ENCODE peak calls at places on chromosomes 2 and 18, in nine cellular contexts. N is DMS153; G is activated CD4-positive, alpha-beta T cell treated with anti-CD3 and anti-CD28 coated beads for 48 hours; B is A549; A is activated T-helper 9 cell treated with anti-CD3 and anti-CD28 coated beads, Interleukin-2, amount 50 U/mL, for 16 hours; I is naive thymus-derived CD4-positive, alpha-beta T cell; V is GM12865; P is left ventricle myocardium superior; W is left cardiac atrium. J is an unnamed sample.

GRCh38 chr2:240791821-240792657 is 28.0 kb downstream of the KIF1A start:
- DNase-seq in N (no peak), G (no peak), B (no peak), A (no peak), I (no peak), V (no peak), P (peak), W (peak), J (no peak)

GRCh38 chr2:177633111-177633510 is 240.5 kb downstream of the AGPS start:
- DNase-seq in N (peak), G (no peak), B (no peak), A (no peak), I (no peak), V (no peak), P (no peak), W (no peak), J (no peak)

GRCh38 chr2:55761024-55761423 is 67.4 kb upstream of the PNPT1 start:
- DNase-seq in N (no peak), G (no peak), B (no peak), A (no peak), I (no peak), V (no peak), P (no peak), W (no peak), J (no peak)

GRCh38 chr2:66585616-66586015 is 150.7 kb downstream of the MEIS1 start:
- DNase-seq in N (no peak), G (no peak), B (no peak), A (no peak), I (no peak), V (no peak), P (no peak), W (no peak), J (no peak)

GRCh38 chr2:237012577-237013237 is 73.0 kb upstream of the COPS8 start:
- DNase-seq in N (no peak), G (no peak), B (no peak), A (no peak), I (no peak), V (no peak), P (no peak), W (no peak), J (no peak)

GRCh38 chr2:68190991-68191731 is 33.5 kb downstream of the PNO1 start:
- DNase-seq in N (no peak), G (no peak), B (peak), A (no peak), I (no peak), V (no peak), P (no peak), W (no peak), J (no peak)

GRCh38 chr2:102350118-102350793 is 5.3 kb upstream of the IL18R1 start:
- DNase-seq in N (no peak), G (no peak), B (no peak), A (no peak), I (no peak), V (no peak), P (no peak), W (no peak), J (no peak)

GRCh38 chr18:10040287-10041011 is 126.6 kb downstream of the VAPA start:
- DNase-seq in N (no peak), G (no peak), B (no peak), A (no peak), I (no peak), V (no peak), P (no peak), W (peak), J (no peak)

GRCh38 chr2:160876765-160877164 is 283.5 kb upstream of the TANK start:
- DNase-seq in N (no peak), G (no peak), B (no peak), A (no peak), I (no peak), V (no peak), P (no peak), W (no peak), J (no peak)

J was measured in GM13976.